ENCODE peak calls at places on chromosomes 1 and 21, in five cellular contexts. R, C, N, E and V are unnamed samples.

GRCh38 chr1:213512316-213512715 is 461.3 kb downstream of the RPS6KC1 start:
- DNase-seq in E (no peak), N (no peak), R (peak), C (no peak), V (no peak)

GRCh38 chr1:33009561-33009960 is 27.1 kb downstream of the AK2 start:
- DNase-seq in N (no peak), R (no peak), E (no peak), C (no peak), V (no peak)

GRCh38 chr1:2934173-2934540 is 87.1 kb upstream of the ACTRT2 start:
- DNase-seq in N (no peak), E (no peak), R (no peak), C (no peak), V (no peak)

GRCh38 chr1:226403522-226404034 is 4.3 kb downstream of the PARP1 start:
- DNase-seq in R (peak), E (no peak), N (peak), C (no peak), V (peak)

GRCh38 chr1:94702440-94702810 is 117.7 kb upstream of the SLC44A3 start:
- DNase-seq in R (no peak), C (no peak), E (no peak), N (no peak), V (no peak)

GRCh38 chr1:204578867-204579664 is 62.9 kb downstream of the MDM4 start:
- DNase-seq in E (no peak), C (no peak), R (no peak), N (no peak), V (no peak)

GRCh38 chr1:9537863-9538668 is 1.2 kb upstream of the SLC25A33 start:
- DNase-seq in N (peak), R (no peak), E (no peak), C (no peak), V (no peak)

GRCh38 chr21:46295177-46295711 is 9.1 kb downstream of the YBEY start:
- DNase-seq in E (no peak), C (no peak), N (peak), R (peak), V (no peak)

GRCh38 chr1:171814692-171815091 is 26.6 kb upstream of the DNM3 start:
- DNase-seq in E (no peak), R (no peak), C (no peak), N (no peak), V (no peak)

GRCh38 chr1:236489710-236490377 is 33.9 kb upstream of the LGALS8 start:
- DNase-seq in R (peak), C (peak), E (no peak), N (peak), V (peak)

GRCh38 chr1:27301582-27302199 is 20.3 kb upstream of the TMEM222 start:
- DNase-seq in C (no peak), N (peak), R (no peak), E (no peak), V (no peak)

GRCh38 chr1:82704393-82704792 is 903.7 kb downstream of the ADGRL2 start:
- DNase-seq in C (no peak), E (no peak), R (no peak), N (no peak), V (no peak)

GRCh38 chr1:177302365-177303044 is 131.7 kb downstream of the BRINP2 start:
- DNase-seq in N (no peak), C (no peak), E (no peak), R (peak), V (no peak)

GRCh38 chr1:74681001-74681400 is 7.4 kb upstream of the ERICH3 start:
- DNase-seq in E (no peak), C (no peak), N (no peak), R (no peak), V (no peak)

GRCh38 chr1:215754112-215754511 is 187.0 kb downstream of the KCTD3 start:
- DNase-seq in N (peak), C (no peak), E (no peak), R (no peak), V (no peak)

GRCh38 chr1:34500451-34500850 is 254.4 kb upstream of the GJB5 start:
- DNase-seq in R (peak), E (no peak), C (no peak), N (peak), V (no peak)

GRCh38 chr21:9741343-9741742 is 780.0 kb upstream of the TPTE start:
- DNase-seq in C (no peak), R (no peak), E (no peak), N (no peak), V (no peak)

GRCh38 chr1:17441265-17441992 is 2.0 kb upstream of the RCC2 start:
- DNase-seq in C (peak), E (no peak), N (no peak), R (peak), V (no peak)

GRCh38 chr21:37375866-37376574 is 9.4 kb downstream of the DYRK1A start:
- DNase-seq in N (no peak), R (no peak), E (no peak), C (no peak), V (no peak)

GRCh38 chr21:28540514-28540913 is 452.2 kb downstream of the LTN1 start:
- DNase-seq in E (no peak), C (no peak), R (no peak), N (no peak), V (no peak)

GRCh38 chr1:6378096-6378746 is 15.3 kb downstream of the ACOT7 start:
- DNase-seq in E (no peak), N (no peak), C (no peak), R (peak), V (no peak)

GRCh38 chr1:154405762-154406571 is 824 bp downstream of the IL6R start:
- DNase-seq in E (peak), C (peak), N (no peak), R (peak), V (no peak)

GRCh38 chr1:113325039-113325438 is 65.3 kb upstream of the MAGI3 start:
- DNase-seq in E (no peak), N (no peak), R (peak), C (peak), V (no peak)

GRCh38 chr1:86965012-86965826 is 50.8 kb downstream of the HS2ST1 start:
- DNase-seq in N (peak), E (no peak), C (peak), R (peak), V (no peak)